ENCODE peak calls at places on chromosomes 12 and 14, in eight cellular contexts. Y is neural crest cell, U is C1 segment of cervical spinal cord, L is NCI-H460, P is hepatic stellate cell, M is fibroblast of the aortic adventitia, G is EL, X is activated T-cell treated with anti-CD3 and anti-CD28 coated beads for 24 hours. H is an unnamed sample.

GRCh38 chr14:103542545-103543088 is 13.6 kb downstream of the TRMT61A start:
- DNase-seq in Y (peak; percentile 83), U (peak; percentile 81), L (no peak), P (no peak), M (no peak), G (no peak), X (no peak), H (peak; percentile 53)

GRCh38 chr12:113030875-113031525 is 25.5 kb upstream of the DTX1 start:
- DNase-seq in Y (peak; percentile 23), U (no peak), L (peak; percentile 61), P (peak; percentile 59), M (peak; percentile 80), G (peak; percentile 83), X (no peak), H (peak; percentile 81)

GRCh38 chr12:14614704-14615121 is 47.0 kb upstream of the PLBD1 start:
- DNase-seq in Y (no peak), U (no peak), L (no peak), P (no peak), M (no peak), G (no peak), X (no peak), H (no peak)

GRCh38 chr12:25796523-25797000 is 161.9 kb upstream of the RASSF8 start:
- DNase-seq in Y (no peak), U (no peak), L (no peak), P (no peak), M (peak; percentile 26), G (no peak), X (no peak), H (peak; percentile 11)

GRCh38 chr12:117143008-117143532 is 43.9 kb upstream of the TESC start:
- DNase-seq in Y (no peak), U (no peak), L (peak; percentile 93), P (no peak), M (no peak), G (no peak), X (no peak), H (no peak)

GRCh38 chr12:188910-189621 is 24.9 kb downstream of the SLC6A12 start:
- DNase-seq in Y (peak; percentile 73), U (peak; percentile 17), L (peak; percentile 30), P (peak; percentile 86), M (peak; percentile 42), G (peak; percentile 64), X (peak; percentile 4), H (peak; percentile 95)

GRCh38 chr12:54662028-54662427 is 13.9 kb upstream of the DCD start:
- DNase-seq in Y (no peak), U (no peak), L (no peak), P (no peak), M (no peak), G (no peak), X (no peak), H (no peak)

GRCh38 chr12:18811268-18811667 is 73.3 kb downstream of the CAPZA3 start:
- DNase-seq in Y (no peak), U (no peak), L (no peak), P (no peak), M (peak; percentile 38), G (no peak), X (no peak), H (no peak)

GRCh38 chr12:31929140-31929526 is 30.1 kb upstream of the RESF1 start:
- DNase-seq in Y (no peak), U (no peak), L (no peak), P (no peak), M (no peak), G (no peak), X (peak; percentile 16), H (no peak)

GRCh38 chr12:19576421-19576925 is 137.2 kb downstream of the AEBP2 start:
- DNase-seq in Y (no peak), U (no peak), L (no peak), P (no peak), M (no peak), G (no peak), X (no peak), H (no peak)

GRCh38 chr14:91352696-91353692 is 64.6 kb downstream of the CCDC88C start:
- DNase-seq in Y (no peak), U (no peak), L (no peak), P (no peak), M (no peak), G (no peak), X (no peak), H (no peak)

GRCh38 chr14:24483604-24484252 is 24.3 kb downstream of the CMA1 start:
- DNase-seq in Y (no peak), U (no peak), L (no peak), P (no peak), M (peak; percentile 41), G (peak; percentile 66), X (no peak), H (no peak)

GRCh38 chr14:60266021-60266937 is 17.3 kb downstream of the PPM1A start:
- DNase-seq in Y (no peak), U (no peak), L (no peak), P (peak; percentile 15), M (no peak), G (peak; percentile 37), X (no peak), H (no peak)

GRCh38 chr14:21034707-21035106 is at the start of gene RNASE13:
- DNase-seq in Y (no peak), U (no peak), L (no peak), P (no peak), M (no peak), G (no peak), X (no peak), H (no peak)

GRCh38 chr14:22544881-22545420 is 44.1 kb downstream of the DAD1 start:
- DNase-seq in Y (no peak), U (no peak), L (no peak), P (no peak), M (no peak), G (no peak), X (no peak), H (no peak)

GRCh38 chr12:29039013-29039412 is 110.1 kb upstream of the FAR2 start:
- DNase-seq in Y (no peak), U (no peak), L (no peak), P (no peak), M (peak; percentile 89), G (peak; percentile 8), X (no peak), H (peak; percentile 69)

GRCh38 chr14:99378782-99379214 is 101.9 kb downstream of the SETD3 start:
- DNase-seq in Y (no peak), U (no peak), L (no peak), P (peak; percentile 41), M (peak; percentile 4), G (peak; percentile 55), X (no peak), H (peak; percentile 76)

GRCh38 chr12:64010069-64010686 is 165.7 kb downstream of the SRGAP1 start:
- DNase-seq in Y (no peak), U (no peak), L (peak; percentile 20), P (peak; percentile 19), M (peak; percentile 62), G (peak; percentile 85), X (no peak), H (peak; percentile 14)

GRCh38 chr12:85681333-85681732 is 154.9 kb downstream of the RASSF9 start:
- DNase-seq in Y (no peak), U (no peak), L (no peak), P (no peak), M (no peak), G (no peak), X (no peak), H (no peak)

GRCh38 chr12:52362118-52362726 is 5.1 kb downstream of the KRT85 start:
- DNase-seq in Y (no peak), U (no peak), L (no peak), P (no peak), M (no peak), G (no peak), X (no peak), H (no peak)

GRCh38 chr12:48296586-48297396 is 53.9 kb downstream of the ZNF641 start:
- DNase-seq in Y (peak; percentile 43), U (no peak), L (peak; percentile 76), P (peak; percentile 25), M (peak; percentile 66), G (peak; percentile 56), X (peak; percentile 44), H (peak; percentile 78)

GRCh38 chr12:108594-108993 is 42.0 kb downstream of the IQSEC3 start:
- DNase-seq in Y (no peak), U (no peak), L (no peak), P (no peak), M (no peak), G (no peak), X (no peak), H (no peak)

GRCh38 chr12:12461923-12462315 is 100.7 kb downstream of the DUSP16 start:
- DNase-seq in Y (no peak), U (no peak), L (no peak), P (no peak), M (no peak), G (no peak), X (peak; percentile 30), H (no peak)

GRCh38 chr12:104569348-104570173 is 112.8 kb downstream of the CHST11 start:
- DNase-seq in Y (no peak), U (no peak), L (no peak), P (no peak), M (no peak), G (no peak), X (peak; percentile 11), H (no peak)

GRCh38 chr14:27668531-27668930 is 1070.7 kb upstream of the NOVA1 start:
- DNase-seq in Y (no peak), U (no peak), L (no peak), P (no peak), M (no peak), G (no peak), X (no peak), H (no peak)

GRCh38 chr12:132078190-132078589 is 65.9 kb downstream of the DDX51 start:
- DNase-seq in Y (no peak), U (no peak), L (no peak), P (peak; percentile 35), M (peak; percentile 84), G (peak; percentile 93), X (no peak), H (peak; percentile 47)

GRCh38 chr14:69913686-69914085 is 34.5 kb downstream of the SMOC1 start:
- DNase-seq in Y (no peak), U (no peak), L (no peak), P (no peak), M (no peak), G (no peak), X (no peak), H (no peak)

GRCh38 chr12:18145924-18146323 is 55.9 kb upstream of the RERGL start:
- DNase-seq in Y (no peak), U (no peak), L (no peak), P (no peak), M (peak; percentile 67), G (no peak), X (no peak), H (no peak)

GRCh38 chr14:34029921-34030334 is 79.1 kb upstream of the EGLN3 start:
- DNase-seq in Y (no peak), U (no peak), L (no peak), P (no peak), M (peak; percentile 88), G (no peak), X (no peak), H (peak; percentile 10)

GRCh38 chr14:29548948-29549370 is 378.7 kb downstream of the PRKD1 start:
- DNase-seq in Y (no peak), U (no peak), L (peak; percentile 69), P (peak; percentile 38), M (peak; percentile 83), G (peak; percentile 62), X (no peak), H (peak; percentile 81)

GRCh38 chr12:80936353-80936641 is 1.4 kb downstream of the LIN7A start:
- DNase-seq in Y (no peak), U (no peak), L (no peak), P (peak; percentile 40), M (no peak), G (no peak), X (no peak), H (peak; percentile 39)